ENCODE peak calls at places on chromosomes 7 and 10, in four cellular contexts. V is lung; O is CD8-positive, alpha-beta T cell; W is left ventricle myocardium inferior. T is an unnamed sample. For H3K27me3, the result is how much of the 10 kb centered on the place peaks cover.

GRCh38 chr7:121872831-121873764 is at the start of gene PTPRZ1:
- DNase-seq in V (no peak), O (no peak), W (no peak), T (peak)

GRCh38 chr7:95427123-95427522 is 7.7 kb downstream of the PON2 start:
- DNase-seq in V (no peak), O (no peak), W (no peak), T (no peak)

GRCh38 chr10:98135222-98135899 is 904 bp downstream of the R3HCC1L start:
- DNase-seq in V (no peak), O (no peak), W (no peak), T (peak)

GRCh38 chr7:4066206-4066605 is 615.9 kb upstream of the FOXK1 start:
- DNase-seq in V (peak), O (no peak), W (no peak), T (no peak)

GRCh38 chr7:30731619-30732018 is 20.3 kb upstream of the INMT start:
- DNase-seq in V (no peak), O (no peak), W (no peak), T (no peak)

GRCh38 chr10:23408330-23408976 is 30.4 kb upstream of the OTUD1 start:
- DNase-seq in V (no peak), O (no peak), W (no peak), T (no peak)

GRCh38 chr10:77554996-77555397 is 82.6 kb downstream of the KCNMA1 start:
- DNase-seq in V (no peak), O (no peak), W (no peak), T (no peak)

GRCh38 chr7:18497082-18497481 is 1.5 kb downstream of the HDAC9 start:
- DNase-seq in V (no peak), O (no peak), W (no peak), T (no peak)

GRCh38 chr10:35037104-35037503 is 53.0 kb downstream of the CUL2 start:
- DNase-seq in V (no peak), O (no peak), W (no peak), T (no peak)

GRCh38 chr10:88337134-88337533 is 246.0 kb downstream of the RNLS start:
- DNase-seq in V (no peak), O (no peak), W (no peak), T (no peak)

GRCh38 chr7:130133029-130133774 is 62.9 kb downstream of the KLHDC10 start:
- DNase-seq in V (no peak), O (no peak), W (no peak), T (no peak)

GRCh38 chr10:43250625-43250924 is 16.3 kb downstream of the RASGEF1A start:
- DNase-seq in V (no peak), O (peak), W (no peak), T (no peak)

GRCh38 chr10:75234017-75234682 is 1.6 kb downstream of the COMTD1 start:
- DNase-seq in V (peak), O (peak), W (peak), T (peak)

GRCh38 chr10:91010952-91011351 is 90.1 kb upstream of the ANKRD1 start:
- DNase-seq in V (no peak), O (no peak), W (no peak), T (no peak)

GRCh38 chr7:97868788-97869187 is 3.4 kb downstream of the ASNS start:
- DNase-seq in V (no peak), O (no peak), W (no peak), T (no peak)

GRCh38 chr7:97871659-97872024 is 566 bp downstream of the ASNS start:
- DNase-seq in V (no peak), O (peak), W (no peak), T (peak)

GRCh38 chr7:97865104-97865503 is 7.1 kb downstream of the ASNS start:
- DNase-seq in V (no peak), O (no peak), W (no peak), T (no peak)

GRCh38 chr7:97872025-97872669 is at the start of gene ASNS:
- DNase-seq in V (peak), O (peak), W (peak), T (peak)

GRCh38 chr7:97868314-97868713 is 3.9 kb downstream of the ASNS start:
- DNase-seq in V (no peak), O (no peak), W (no peak), T (no peak)
- H3K27me3 ChIP-seq in V (under half), O (under half), W (under half), T (under half)

GRCh38 chr7:100965051-100965722 is 4.2 kb upstream of the MUC12 start:
- DNase-seq in V (no peak), O (no peak), W (no peak), T (peak)
- H3K27me3 ChIP-seq in V (under half), O (under half), W (half or more), T (under half)

DNA sequence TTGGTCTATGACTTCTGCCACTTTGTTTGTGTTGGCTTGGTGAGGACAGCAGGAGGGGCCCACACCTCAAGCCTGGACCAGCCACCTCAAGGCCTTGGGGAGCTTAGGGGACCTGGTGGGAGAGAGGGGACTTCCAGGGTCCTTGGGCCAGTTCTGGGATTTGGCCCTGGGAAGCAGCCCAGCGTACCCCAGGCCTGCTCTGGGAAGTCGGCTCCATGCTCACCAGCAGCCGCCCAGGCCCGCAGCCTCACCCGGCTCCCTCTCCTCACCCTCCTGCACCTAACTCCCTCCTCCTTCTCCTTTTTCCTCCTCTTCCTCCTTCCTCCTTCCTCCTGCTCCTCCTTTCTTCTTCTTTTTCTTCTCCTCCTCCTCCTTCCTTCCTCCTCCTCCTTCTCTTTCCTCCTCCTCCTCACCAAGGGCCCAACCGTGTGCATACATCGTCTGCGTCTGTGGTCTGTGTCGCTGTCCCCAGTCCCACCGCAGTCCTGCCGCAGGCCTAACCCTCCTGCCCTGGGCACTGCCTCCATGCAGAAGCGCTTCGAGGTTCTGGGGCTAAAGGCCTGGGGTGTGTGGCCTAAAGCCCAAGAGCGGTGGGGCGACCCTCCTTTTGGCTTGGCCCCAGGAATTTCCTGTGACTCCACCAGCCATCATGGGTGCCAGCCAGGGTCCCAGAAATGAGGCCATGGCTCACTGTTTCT is 5.3 kb downstream of the EN2 start:
- DNase-seq in V (no peak), O (no peak), W (no peak), T (peak)
- H3K27me3 ChIP-seq in V (under half), O (half or more), W (half or more), T (half or more)

GRCh38 chr7:133040617-133041016 is 41.3 kb downstream of the CHCHD3 start:
- DNase-seq in V (no peak), O (no peak), W (no peak), T (no peak)
- H3K27me3 ChIP-seq in V (under half), O (under half), W (under half), T (under half)

GRCh38 chr10:116084166-116084565 is 188.8 kb downstream of the GFRA1 start:
- DNase-seq in V (no peak), O (no peak), W (no peak), T (no peak)

GRCh38 chr10:116082762-116083161 is 190.2 kb downstream of the GFRA1 start:
- DNase-seq in V (no peak), O (no peak), W (no peak), T (no peak)

GRCh38 chr10:116079355-116079754 is 193.7 kb downstream of the GFRA1 start:
- DNase-seq in V (no peak), O (no peak), W (no peak), T (no peak)

GRCh38 chr10:116082211-116082610 is 190.8 kb downstream of the GFRA1 start:
- DNase-seq in V (no peak), O (no peak), W (no peak), T (no peak)

DNA sequence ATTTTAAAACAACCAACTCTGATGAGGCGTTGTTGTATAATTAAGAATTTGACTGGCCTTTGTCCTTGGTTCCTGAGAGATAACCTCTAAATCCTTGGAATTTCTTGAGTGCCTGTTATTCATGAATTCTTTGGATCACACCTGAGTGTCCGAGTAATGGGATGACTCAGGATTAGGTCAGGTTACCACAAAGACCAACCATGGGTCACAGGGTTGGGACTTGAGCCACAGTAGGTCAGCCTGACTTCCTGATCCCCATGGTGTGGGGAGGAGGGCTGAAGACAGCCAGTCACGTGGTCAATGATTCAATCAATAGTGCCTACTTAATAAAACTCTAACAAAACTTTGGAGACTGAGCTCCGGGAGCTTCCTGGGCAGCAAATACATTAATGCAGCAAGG is 192.5 kb downstream of the GFRA1 start:
- DNase-seq in V (no peak), O (no peak), W (no peak), T (peak)
- H3K27me3 ChIP-seq in V (under half), O (under half), W (under half), T (under half)

DNA sequence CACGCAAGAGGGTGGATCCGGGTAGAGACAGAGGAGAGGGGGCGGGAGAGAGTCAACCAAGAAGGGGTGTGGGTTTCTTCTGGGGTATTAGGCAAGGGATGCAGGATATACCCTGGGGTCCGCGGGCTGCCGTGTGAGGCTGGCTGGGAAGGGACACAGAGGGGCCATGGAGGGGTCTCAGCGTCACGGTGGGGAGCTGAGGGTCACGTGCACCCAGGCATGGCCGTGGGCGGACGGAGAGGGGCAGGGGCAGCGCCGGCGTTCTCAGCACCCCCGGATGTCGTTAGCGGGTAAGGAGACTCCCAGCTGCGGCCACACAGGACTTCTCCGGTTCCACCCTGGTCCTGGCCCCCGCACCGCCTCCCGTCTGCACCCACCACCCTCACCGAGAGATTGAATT is 70.3 kb downstream of the MICALL2 start:
- DNase-seq in V (no peak), O (no peak), W (no peak), T (peak)
- H3K27me3 ChIP-seq in V (under half), O (under half), W (half or more), T (under half)

DNA sequence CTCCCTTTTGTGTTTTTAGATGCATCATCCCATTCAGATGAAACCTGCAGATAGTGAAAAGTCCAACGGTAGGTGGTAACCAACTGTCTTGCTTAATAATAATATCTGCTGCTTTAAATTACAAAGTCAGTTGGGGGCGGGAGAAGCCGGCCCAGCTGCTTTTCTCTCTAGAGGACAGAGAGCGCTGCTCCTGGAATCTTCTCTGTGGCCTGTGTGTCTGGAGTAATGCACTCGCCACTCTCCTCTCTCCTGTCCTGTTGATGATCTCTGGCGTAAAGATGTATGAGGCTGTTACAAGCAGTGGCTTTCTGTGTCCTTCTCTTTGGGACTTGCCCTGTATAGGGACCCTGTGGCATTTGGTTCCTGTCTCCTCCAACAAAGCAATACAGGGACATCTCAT is 231.5 kb downstream of the CELF2 start:
- DNase-seq in V (no peak), O (no peak), W (no peak), T (no peak)
- H3K27me3 ChIP-seq in V (under half), O (under half), W (under half), T (under half)

GRCh38 chr10:47380341-47381215 is 3.5 kb downstream of the ZNF488 start:
- DNase-seq in V (peak), O (no peak), W (no peak), T (peak)
- H3K27me3 ChIP-seq in V (under half), O (under half), W (half or more), T (under half)

GRCh38 chr7:27193335-27194001 is 6.4 kb downstream of the HOXA13 start:
- DNase-seq in V (no peak), O (no peak), W (no peak), T (peak)
- H3K27me3 ChIP-seq in V (under half), O (half or more), W (half or more), T (half or more)

GRCh38 chr10:93074137-93074596 is 474 bp downstream of the CYP26A1 start:
- DNase-seq in V (no peak), O (no peak), W (no peak), T (peak)
- H3K27me3 ChIP-seq in V (under half), O (under half), W (half or more), T (half or more)

T was measured in H7.